ENCODE peak calls at places on chromosomes 13 and 19, in five cellular contexts. V, J, X, G and E are unnamed samples.

GRCh38 chr19:8902520-8902919 is 70.3 kb downstream of the MBD3L1 start:
- DNase-seq in V (no peak), J (no peak), X (no peak), G (no peak), E (no peak)

GRCh38 chr13:49218493-49219051 is 1.6 kb upstream of the MLNR start:
- DNase-seq in V (peak), J (peak), X (no peak), G (no peak), E (no peak)

GRCh38 chr19:7115721-7116120 is 46.2 kb downstream of the ZNF557 start:
- DNase-seq in V (no peak), J (no peak), X (no peak), G (no peak), E (no peak)

GRCh38 chr13:98798849-98799645 is 46.6 kb upstream of the SLC15A1 start:
- DNase-seq in V (no peak), J (no peak), X (no peak), G (peak), E (no peak)

GRCh38 chr19:34489175-34489574 is 7.6 kb downstream of the WTIP start:
- DNase-seq in V (no peak), J (no peak), X (no peak), G (no peak), E (no peak)

GRCh38 chr19:17834350-17835181 is 13.2 kb downstream of the JAK3 start:
- DNase-seq in V (peak), J (peak), X (no peak), G (no peak), E (no peak)

GRCh38 chr13:20197361-20197834 is 4.7 kb upstream of the GJB2 start:
- DNase-seq in V (peak), J (peak), X (peak), G (peak), E (peak)

GRCh38 chr19:18860302-18860700 is 28.5 kb downstream of the UPF1 start:
- DNase-seq in V (no peak), J (no peak), X (no peak), G (no peak), E (no peak)

GRCh38 chr19:10780368-10780767 is 55.6 kb downstream of the TMED1 start:
- DNase-seq in V (no peak), J (no peak), X (no peak), G (peak), E (no peak)

GRCh38 chr13:108044929-108045328 is 170.4 kb downstream of the LIG4 start:
- DNase-seq in V (no peak), J (peak), X (no peak), G (no peak), E (no peak)

GRCh38 chr13:99433543-99434075 is 67.7 kb upstream of the TM9SF2 start:
- DNase-seq in V (no peak), J (no peak), X (no peak), G (no peak), E (no peak)

GRCh38 chr13:97542102-97542501 is 108.1 kb downstream of the RAP2A start:
- DNase-seq in V (no peak), J (no peak), X (no peak), G (no peak), E (no peak)

GRCh38 chr13:80237646-80238045 is 103.3 kb downstream of the SPRY2 start:
- DNase-seq in V (no peak), J (no peak), X (no peak), G (peak), E (no peak)

GRCh38 chr19:56101095-56101494 is 20.0 kb downstream of the ZNF787 start:
- DNase-seq in V (no peak), J (no peak), X (no peak), G (no peak), E (no peak)

GRCh38 chr13:23372264-23372905 is 61.1 kb downstream of the SACS start:
- DNase-seq in V (no peak), J (no peak), X (peak), G (peak), E (no peak)

GRCh38 chr13:41029629-41030028 is 10.5 kb upstream of the ELF1 start:
- DNase-seq in V (peak), J (peak), X (peak), G (no peak), E (peak)

DNA sequence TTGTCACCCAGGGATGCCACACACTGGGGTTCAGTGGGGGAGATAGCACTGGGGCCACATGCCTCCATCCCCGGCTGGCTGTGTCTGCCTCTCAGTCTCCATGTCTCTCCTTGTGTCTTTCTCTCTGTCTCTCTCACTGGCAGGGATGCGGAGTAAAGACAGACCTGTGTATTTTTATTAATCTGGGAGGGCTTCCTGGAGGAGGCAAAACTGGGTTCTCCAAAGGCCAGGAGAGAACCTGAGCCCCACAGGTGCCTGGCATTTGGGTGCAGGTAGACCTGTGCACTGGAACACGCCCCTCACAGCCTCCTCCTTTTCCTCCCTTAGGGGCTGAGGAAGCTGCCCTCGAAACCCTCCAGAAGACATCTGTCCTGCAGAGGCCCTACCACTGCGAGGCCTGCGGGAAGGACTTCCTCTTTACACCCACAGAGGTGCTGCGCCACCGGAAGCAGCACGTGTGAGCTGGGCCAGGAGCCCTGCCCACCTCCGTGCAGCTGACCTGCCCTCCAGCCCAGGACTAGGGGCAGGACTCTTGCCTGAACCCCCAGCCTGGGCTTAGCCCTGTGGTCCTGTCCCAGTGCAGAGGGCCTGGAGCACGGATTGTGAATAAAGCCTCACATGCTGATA is 32.7 kb downstream of the DHX34 start:
- DNase-seq in V (no peak), J (no peak), X (no peak), G (no peak), E (no peak)
- H3K4me2 ChIP-seq in V (no peak), J (no peak), X (no peak), G (no peak), E (no peak)

GRCh38 chr13:25843692-25844091 is 208.1 kb downstream of the SHISA2 start:
- DNase-seq in V (no peak), J (no peak), X (no peak), G (no peak), E (no peak)
- H3K4me2 ChIP-seq in V (no peak), J (no peak), X (no peak), G (no peak), E (no peak)

GRCh38 chr19:38079926-38080380 is 144.1 kb downstream of the DPF1 start:
- DNase-seq in V (peak), J (no peak), X (peak), G (peak), E (no peak)
- H3K4me2 ChIP-seq in V (peak), J (no peak), X (peak), G (peak), E (no peak)

GRCh38 chr13:110396476-110396875 is 89.4 kb downstream of the COL4A2 start:
- DNase-seq in V (no peak), J (no peak), X (no peak), G (no peak), E (no peak)
- H3K4me2 ChIP-seq in V (no peak), J (no peak), X (peak), G (peak), E (no peak)

GRCh38 chr19:3687393-3687773 is 12.9 kb downstream of the PIP5K1C start:
- DNase-seq in V (no peak), J (no peak), X (no peak), G (no peak), E (no peak)
- H3K4me2 ChIP-seq in V (peak), J (peak), X (no peak), G (no peak), E (no peak)

GRCh38 chr19:40365010-40365409 is 16.5 kb downstream of the PLD3 start:
- DNase-seq in V (no peak), J (no peak), X (no peak), G (no peak), E (no peak)

GRCh38 chr19:40369797-40370196 is 20.2 kb downstream of the HIPK4 start:
- DNase-seq in V (no peak), J (no peak), X (no peak), G (no peak), E (no peak)

GRCh38 chr19:40365613-40366401 is 17.3 kb downstream of the PLD3 start:
- DNase-seq in V (peak), J (peak), X (peak), G (peak), E (peak)

GRCh38 chr19:40367577-40368434 is 19.3 kb downstream of the PLD3 start:
- DNase-seq in V (no peak), J (no peak), X (no peak), G (no peak), E (no peak)

GRCh38 chr19:40366697-40367561 is 18.4 kb downstream of the PLD3 start:
- DNase-seq in V (peak), J (peak), X (no peak), G (peak), E (no peak)
- H3K4me2 ChIP-seq in V (peak), J (peak), X (no peak), G (peak), E (no peak)

DNA sequence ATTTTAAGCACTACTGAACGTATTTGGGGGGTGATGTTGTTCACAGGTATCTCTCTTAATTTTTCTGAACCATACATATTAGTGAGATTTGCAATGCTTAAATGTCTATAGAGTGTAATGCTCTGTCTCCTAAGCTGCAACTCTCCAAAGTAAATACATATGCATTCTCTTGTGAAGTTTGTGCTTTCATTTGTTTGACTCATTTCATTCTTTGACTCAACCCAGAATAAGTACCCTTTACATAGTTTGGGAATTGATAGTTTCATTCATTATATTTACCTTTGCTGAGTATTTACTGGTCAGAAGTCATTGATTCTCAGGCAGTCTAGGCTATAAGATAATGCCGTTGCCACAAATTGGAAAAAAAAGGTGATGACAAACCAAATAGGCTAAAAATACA is 406.9 kb downstream of the FGF9 start:
- DNase-seq in V (no peak), J (no peak), X (no peak), G (no peak), E (no peak)
- H3K4me2 ChIP-seq in V (no peak), J (no peak), X (no peak), G (no peak), E (no peak)

GRCh38 chr13:69751259-69751658 is 356.4 kb upstream of the ATXN8OS start:
- DNase-seq in V (no peak), J (no peak), X (no peak), G (no peak), E (no peak)
- H3K4me2 ChIP-seq in V (no peak), J (no peak), X (no peak), G (no peak), E (no peak)

GRCh38 chr13:46173656-46174055 is 8.3 kb downstream of the LCP1 start:
- DNase-seq in V (no peak), J (no peak), X (no peak), G (no peak), E (no peak)

GRCh38 chr13:46171223-46171622 is 10.8 kb downstream of the LCP1 start:
- DNase-seq in V (no peak), J (no peak), X (no peak), G (no peak), E (no peak)

GRCh38 chr13:46170687-46171086 is 11.3 kb downstream of the LCP1 start:
- DNase-seq in V (peak), J (no peak), X (no peak), G (no peak), E (peak)

GRCh38 chr13:46171739-46172138 is 10.2 kb downstream of the LCP1 start:
- DNase-seq in V (no peak), J (no peak), X (no peak), G (no peak), E (no peak)

DNA sequence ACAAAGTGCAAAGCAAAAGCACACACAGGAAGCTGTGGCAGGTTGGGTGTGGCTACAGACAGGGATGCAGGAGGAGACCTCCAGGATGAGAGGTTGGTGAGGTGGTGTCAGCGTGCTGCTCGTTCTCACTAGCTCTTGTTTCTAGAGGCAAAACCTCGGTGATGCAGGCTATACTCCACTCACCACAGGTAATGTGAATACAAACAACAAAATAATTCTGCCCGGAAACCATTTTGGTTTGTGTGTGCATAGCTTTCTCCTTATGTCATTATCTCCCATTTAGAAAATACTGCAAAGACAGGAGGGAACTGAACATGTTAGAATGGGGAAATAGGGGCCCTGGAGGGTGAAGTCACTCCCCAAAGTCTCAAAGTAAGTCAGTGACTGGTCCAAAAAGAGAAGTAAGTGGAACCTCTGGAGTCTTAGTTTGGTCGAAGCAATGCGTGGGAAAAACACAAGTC is 9.4 kb downstream of the LCP1 start:
- DNase-seq in V (no peak), J (no peak), X (no peak), G (no peak), E (peak)
- H3K4me2 ChIP-seq in V (no peak), J (no peak), X (no peak), G (no peak), E (peak)

GRCh38 chr13:46475586-46475991 is 77.4 kb upstream of the LRCH1 start:
- DNase-seq in V (no peak), J (no peak), X (peak), G (peak), E (no peak)

GRCh38 chr13:46469064-46469463 is 82.0 kb upstream of the RUBCNL start:
- DNase-seq in V (no peak), J (no peak), X (peak), G (peak), E (no peak)

GRCh38 chr13:46476174-46476573 is 76.8 kb upstream of the LRCH1 start:
- DNase-seq in V (no peak), J (no peak), X (no peak), G (no peak), E (no peak)

GRCh38 chr13:46473806-46474205 is 79.2 kb upstream of the LRCH1 start:
- DNase-seq in V (peak), J (no peak), X (no peak), G (no peak), E (no peak)

DNA sequence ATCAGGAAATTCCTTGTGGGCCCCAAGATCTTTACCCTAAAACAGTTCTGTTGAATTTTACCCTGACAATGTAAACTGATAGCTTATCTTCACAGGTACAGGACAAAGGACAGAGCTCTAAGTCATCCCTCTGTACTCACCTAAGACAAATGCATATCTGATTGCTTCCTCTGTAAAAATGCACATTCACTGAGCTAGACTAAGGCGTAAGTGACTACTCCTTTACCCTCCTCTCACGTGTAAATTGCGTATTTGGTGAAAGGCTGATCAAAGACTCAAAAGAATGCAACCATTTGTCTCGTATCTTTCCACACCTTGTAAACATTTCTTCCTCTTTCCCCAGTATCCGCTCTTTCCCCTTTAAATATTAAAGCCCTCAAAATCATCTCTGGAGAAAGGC is 80.6 kb upstream of the LRCH1 start:
- DNase-seq in V (no peak), J (no peak), X (no peak), G (no peak), E (no peak)
- H3K4me2 ChIP-seq in V (no peak), J (no peak), X (no peak), G (no peak), E (no peak)